ENCODE peak calls at places on chromosomes 3 and 15, in seven cellular contexts. K is GM04504, I is T-cell, P is retina, J is Kasumi-1, F is cardiac fibroblast, A is HFF-Myc. D is an unnamed sample.

GRCh38 chr15:65558336-65558735 is 28.1 kb downstream of the HACD3 start:
- DNase-seq in P (no peak), I (no peak), F (peak), A (peak), K (peak), J (no peak), D (no peak)

GRCh38 chr3:185712337-185712736 is 112.5 kb downstream of the IGF2BP2 start:
- DNase-seq in F (peak), J (no peak), K (no peak), P (no peak), I (no peak), A (no peak), D (no peak)

GRCh38 chr15:52857937-52858336 is 67.8 kb upstream of the ONECUT1 start:
- DNase-seq in F (peak), J (no peak), P (no peak), I (no peak), K (no peak), A (no peak), D (no peak)

GRCh38 chr3:141306922-141307321 is 61.4 kb upstream of the ZBTB38 start:
- DNase-seq in P (no peak), A (no peak), F (no peak), J (no peak), K (no peak), I (peak), D (no peak)

GRCh38 chr3:194046995-194047681 is 88.8 kb upstream of the HES1 start:
- DNase-seq in A (no peak), J (peak), F (no peak), I (no peak), P (peak), K (peak), D (peak)

GRCh38 chr3:138457863-138458735 is 23.7 kb downstream of the ESYT3 start:
- DNase-seq in J (no peak), F (no peak), I (no peak), K (no peak), P (no peak), A (no peak), D (no peak)

GRCh38 chr15:27897481-27897880 is 201.6 kb downstream of the OCA2 start:
- DNase-seq in P (no peak), I (no peak), K (no peak), J (no peak), F (no peak), A (no peak), D (no peak)

GRCh38 chr15:34514251-34514760 is 69.1 kb downstream of the GOLGA8B start:
- DNase-seq in I (no peak), F (no peak), J (no peak), K (peak), A (no peak), P (peak), D (no peak)

GRCh38 chr3:183688869-183689268 is 8.7 kb upstream of the YEATS2 start:
- DNase-seq in K (no peak), P (no peak), A (no peak), F (no peak), I (no peak), J (no peak), D (no peak)

GRCh38 chr3:190092250-190092649 is 28.4 kb downstream of the P3H2 start:
- DNase-seq in J (peak), A (peak), I (no peak), K (no peak), F (peak), P (no peak), D (no peak)

GRCh38 chr3:188244395-188244861 is 90.5 kb downstream of the LPP start:
- DNase-seq in K (no peak), I (no peak), J (no peak), F (peak), P (no peak), A (no peak), D (no peak)

GRCh38 chr15:92809064-92809879 is 90.9 kb upstream of the CHD2 start:
- DNase-seq in I (peak), P (peak), F (peak), K (peak), A (peak), J (peak), D (peak)

GRCh38 chr3:106328224-106328623 is 459.4 kb upstream of the CBLB start:
- DNase-seq in P (no peak), I (no peak), F (no peak), A (no peak), K (no peak), J (no peak), D (no peak)

D was measured in Peyer's patch.